ENCODE peak calls at places on chromosomes 7 and 10, in nine cellular contexts. One of them, this sample, is unnamed.

GRCh38 chr10:6722616-6723004 is 142.5 kb upstream of the PRKCQ start:
- DNase-seq in choroid plexus epithelial cell: peak
- DNase-seq in hypothalamus: no peak
- DNase-seq in SW480: no peak
- DNase-seq in stimulated activated CD4-positive, alpha-beta T cell treated with anti-CD3 and anti-CD28 coated beads, Interleukin-1b, Interleukin-23, amount 100 ng/mL, for 24 hours: no peak
- DNase-seq in mesenchymal stem cell: peak
- DNase-seq in NCI-H1092: no peak
- DNase-seq in fibroblast of the aortic adventitia: peak
- DNase-seq in smooth muscle cell of the brain vasculature: peak
- DNase-seq in this sample: peak

GRCh38 chr7:30330134-30331111 is 46.0 kb downstream of the ZNRF2 start:
- DNase-seq in stimulated activated CD4-positive, alpha-beta T cell treated with anti-CD3 and anti-CD28 coated beads, Interleukin-1b, Interleukin-23, amount 100 ng/mL, for 24 hours: no peak
- DNase-seq in NCI-H1092: no peak
- DNase-seq in smooth muscle cell of the brain vasculature: no peak
- DNase-seq in choroid plexus epithelial cell: no peak
- DNase-seq in fibroblast of the aortic adventitia: no peak
- DNase-seq in mesenchymal stem cell: no peak
- DNase-seq in SW480: peak
- DNase-seq in hypothalamus: no peak
- DNase-seq in this sample: peak

GRCh38 chr10:47378606-47379444 is 5.3 kb downstream of the ZNF488 start:
- DNase-seq in hypothalamus: no peak
- DNase-seq in smooth muscle cell of the brain vasculature: no peak
- DNase-seq in mesenchymal stem cell: no peak
- DNase-seq in SW480: no peak
- DNase-seq in NCI-H1092: no peak
- DNase-seq in fibroblast of the aortic adventitia: no peak
- DNase-seq in choroid plexus epithelial cell: no peak
- DNase-seq in stimulated activated CD4-positive, alpha-beta T cell treated with anti-CD3 and anti-CD28 coated beads, Interleukin-1b, Interleukin-23, amount 100 ng/mL, for 24 hours: no peak
- DNase-seq in this sample: no peak

GRCh38 chr10:68327889-68328786 is 3.7 kb upstream of the HNRNPH3 start:
- DNase-seq in NCI-H1092: no peak
- DNase-seq in SW480: peak
- DNase-seq in mesenchymal stem cell: peak
- DNase-seq in fibroblast of the aortic adventitia: peak
- DNase-seq in stimulated activated CD4-positive, alpha-beta T cell treated with anti-CD3 and anti-CD28 coated beads, Interleukin-1b, Interleukin-23, amount 100 ng/mL, for 24 hours: no peak
- DNase-seq in smooth muscle cell of the brain vasculature: no peak
- DNase-seq in hypothalamus: no peak
- DNase-seq in choroid plexus epithelial cell: peak
- DNase-seq in this sample: peak

GRCh38 chr7:84524714-84525694 is 330.4 kb upstream of the SEMA3A start:
- DNase-seq in mesenchymal stem cell: peak
- DNase-seq in stimulated activated CD4-positive, alpha-beta T cell treated with anti-CD3 and anti-CD28 coated beads, Interleukin-1b, Interleukin-23, amount 100 ng/mL, for 24 hours: no peak
- DNase-seq in fibroblast of the aortic adventitia: peak
- DNase-seq in SW480: no peak
- DNase-seq in NCI-H1092: no peak
- DNase-seq in hypothalamus: no peak
- DNase-seq in choroid plexus epithelial cell: peak
- DNase-seq in smooth muscle cell of the brain vasculature: no peak
- DNase-seq in this sample: peak

GRCh38 chr7:156027821-156028220 is 215.6 kb upstream of the SHH start:
- DNase-seq in mesenchymal stem cell: no peak
- DNase-seq in fibroblast of the aortic adventitia: no peak
- DNase-seq in NCI-H1092: no peak
- DNase-seq in stimulated activated CD4-positive, alpha-beta T cell treated with anti-CD3 and anti-CD28 coated beads, Interleukin-1b, Interleukin-23, amount 100 ng/mL, for 24 hours: no peak
- DNase-seq in SW480: no peak
- DNase-seq in choroid plexus epithelial cell: no peak
- DNase-seq in smooth muscle cell of the brain vasculature: no peak
- DNase-seq in hypothalamus: no peak
- DNase-seq in this sample: no peak

GRCh38 chr7:164882-165660 is 27.3 kb upstream of the FAM20C start:
- DNase-seq in mesenchymal stem cell: no peak
- DNase-seq in smooth muscle cell of the brain vasculature: no peak
- DNase-seq in stimulated activated CD4-positive, alpha-beta T cell treated with anti-CD3 and anti-CD28 coated beads, Interleukin-1b, Interleukin-23, amount 100 ng/mL, for 24 hours: no peak
- DNase-seq in fibroblast of the aortic adventitia: no peak
- DNase-seq in SW480: no peak
- DNase-seq in NCI-H1092: no peak
- DNase-seq in choroid plexus epithelial cell: no peak
- DNase-seq in hypothalamus: peak
- DNase-seq in this sample: no peak

GRCh38 chr7:23277359-23277989 is 21.7 kb upstream of the MALSU1 start:
- DNase-seq in stimulated activated CD4-positive, alpha-beta T cell treated with anti-CD3 and anti-CD28 coated beads, Interleukin-1b, Interleukin-23, amount 100 ng/mL, for 24 hours: no peak
- DNase-seq in choroid plexus epithelial cell: peak
- DNase-seq in hypothalamus: no peak
- DNase-seq in mesenchymal stem cell: peak
- DNase-seq in SW480: peak
- DNase-seq in smooth muscle cell of the brain vasculature: no peak
- DNase-seq in NCI-H1092: peak
- DNase-seq in fibroblast of the aortic adventitia: peak
- DNase-seq in this sample: peak

GRCh38 chr7:150685219-150686029 is at the start of gene GIMAP2:
- DNase-seq in SW480: peak
- DNase-seq in choroid plexus epithelial cell: peak
- DNase-seq in NCI-H1092: no peak
- DNase-seq in fibroblast of the aortic adventitia: no peak
- DNase-seq in hypothalamus: no peak
- DNase-seq in stimulated activated CD4-positive, alpha-beta T cell treated with anti-CD3 and anti-CD28 coated beads, Interleukin-1b, Interleukin-23, amount 100 ng/mL, for 24 hours: no peak
- DNase-seq in smooth muscle cell of the brain vasculature: no peak
- DNase-seq in mesenchymal stem cell: no peak
- DNase-seq in this sample: no peak

GRCh38 chr10:102140218-102140617 is 7.4 kb downstream of the PPRC1 start:
- DNase-seq in NCI-H1092: no peak
- DNase-seq in smooth muscle cell of the brain vasculature: no peak
- DNase-seq in stimulated activated CD4-positive, alpha-beta T cell treated with anti-CD3 and anti-CD28 coated beads, Interleukin-1b, Interleukin-23, amount 100 ng/mL, for 24 hours: no peak
- DNase-seq in SW480: no peak
- DNase-seq in choroid plexus epithelial cell: no peak
- DNase-seq in hypothalamus: no peak
- DNase-seq in fibroblast of the aortic adventitia: no peak
- DNase-seq in mesenchymal stem cell: no peak
- DNase-seq in this sample: no peak

GRCh38 chr10:133116455-133116854 is 28.7 kb downstream of the ADGRA1 start:
- DNase-seq in hypothalamus: no peak
- DNase-seq in SW480: no peak
- DNase-seq in fibroblast of the aortic adventitia: no peak
- DNase-seq in stimulated activated CD4-positive, alpha-beta T cell treated with anti-CD3 and anti-CD28 coated beads, Interleukin-1b, Interleukin-23, amount 100 ng/mL, for 24 hours: no peak
- DNase-seq in choroid plexus epithelial cell: no peak
- DNase-seq in mesenchymal stem cell: no peak
- DNase-seq in smooth muscle cell of the brain vasculature: no peak
- DNase-seq in NCI-H1092: no peak
- DNase-seq in this sample: no peak

GRCh38 chr10:78341953-78342614 is 308.4 kb downstream of the RPS24 start:
- DNase-seq in hypothalamus: no peak
- DNase-seq in choroid plexus epithelial cell: no peak
- DNase-seq in fibroblast of the aortic adventitia: no peak
- DNase-seq in smooth muscle cell of the brain vasculature: no peak
- DNase-seq in stimulated activated CD4-positive, alpha-beta T cell treated with anti-CD3 and anti-CD28 coated beads, Interleukin-1b, Interleukin-23, amount 100 ng/mL, for 24 hours: no peak
- DNase-seq in SW480: no peak
- DNase-seq in mesenchymal stem cell: no peak
- DNase-seq in NCI-H1092: no peak
- DNase-seq in this sample: no peak

GRCh38 chr7:53996856-53997255 is 545.3 kb upstream of the VSTM2A start:
- DNase-seq in NCI-H1092: no peak
- DNase-seq in hypothalamus: no peak
- DNase-seq in mesenchymal stem cell: no peak
- DNase-seq in choroid plexus epithelial cell: no peak
- DNase-seq in stimulated activated CD4-positive, alpha-beta T cell treated with anti-CD3 and anti-CD28 coated beads, Interleukin-1b, Interleukin-23, amount 100 ng/mL, for 24 hours: no peak
- DNase-seq in fibroblast of the aortic adventitia: no peak
- DNase-seq in SW480: no peak
- DNase-seq in smooth muscle cell of the brain vasculature: no peak
- DNase-seq in this sample: no peak

GRCh38 chr10:66983482-66983818 is 57.6 kb downstream of the LRRTM3 start:
- DNase-seq in mesenchymal stem cell: no peak
- DNase-seq in choroid plexus epithelial cell: no peak
- DNase-seq in SW480: no peak
- DNase-seq in NCI-H1092: no peak
- DNase-seq in smooth muscle cell of the brain vasculature: no peak
- DNase-seq in fibroblast of the aortic adventitia: no peak
- DNase-seq in hypothalamus: no peak
- DNase-seq in stimulated activated CD4-positive, alpha-beta T cell treated with anti-CD3 and anti-CD28 coated beads, Interleukin-1b, Interleukin-23, amount 100 ng/mL, for 24 hours: no peak
- DNase-seq in this sample: no peak

GRCh38 chr7:122412441-122412840 is 107.9 kb upstream of the FEZF1 start:
- DNase-seq in choroid plexus epithelial cell: peak
- DNase-seq in NCI-H1092: no peak
- DNase-seq in smooth muscle cell of the brain vasculature: no peak
- DNase-seq in stimulated activated CD4-positive, alpha-beta T cell treated with anti-CD3 and anti-CD28 coated beads, Interleukin-1b, Interleukin-23, amount 100 ng/mL, for 24 hours: no peak
- DNase-seq in hypothalamus: no peak
- DNase-seq in SW480: no peak
- DNase-seq in fibroblast of the aortic adventitia: peak
- DNase-seq in mesenchymal stem cell: no peak
- DNase-seq in this sample: peak

GRCh38 chr7:46179211-46179610 is 258.1 kb upstream of the IGFBP3 start:
- DNase-seq in SW480: no peak
- DNase-seq in stimulated activated CD4-positive, alpha-beta T cell treated with anti-CD3 and anti-CD28 coated beads, Interleukin-1b, Interleukin-23, amount 100 ng/mL, for 24 hours: no peak
- DNase-seq in choroid plexus epithelial cell: no peak
- DNase-seq in fibroblast of the aortic adventitia: no peak
- DNase-seq in smooth muscle cell of the brain vasculature: no peak
- DNase-seq in NCI-H1092: no peak
- DNase-seq in hypothalamus: no peak
- DNase-seq in mesenchymal stem cell: peak
- DNase-seq in this sample: no peak

GRCh38 chr10:77494789-77495541 is 142.6 kb downstream of the KCNMA1 start:
- DNase-seq in smooth muscle cell of the brain vasculature: no peak
- DNase-seq in fibroblast of the aortic adventitia: no peak
- DNase-seq in choroid plexus epithelial cell: no peak
- DNase-seq in NCI-H1092: no peak
- DNase-seq in SW480: no peak
- DNase-seq in mesenchymal stem cell: no peak
- DNase-seq in hypothalamus: no peak
- DNase-seq in stimulated activated CD4-positive, alpha-beta T cell treated with anti-CD3 and anti-CD28 coated beads, Interleukin-1b, Interleukin-23, amount 100 ng/mL, for 24 hours: no peak
- DNase-seq in this sample: no peak

GRCh38 chr10:15601819-15602218 is 117.9 kb downstream of the ITGA8 start:
- DNase-seq in NCI-H1092: no peak
- DNase-seq in choroid plexus epithelial cell: no peak
- DNase-seq in hypothalamus: no peak
- DNase-seq in stimulated activated CD4-positive, alpha-beta T cell treated with anti-CD3 and anti-CD28 coated beads, Interleukin-1b, Interleukin-23, amount 100 ng/mL, for 24 hours: no peak
- DNase-seq in fibroblast of the aortic adventitia: no peak
- DNase-seq in SW480: no peak
- DNase-seq in mesenchymal stem cell: no peak
- DNase-seq in smooth muscle cell of the brain vasculature: no peak
- DNase-seq in this sample: no peak

GRCh38 chr7:82050134-82050533 is 280.3 kb upstream of the HGF start:
- DNase-seq in NCI-H1092: no peak
- DNase-seq in SW480: peak
- DNase-seq in choroid plexus epithelial cell: peak
- DNase-seq in stimulated activated CD4-positive, alpha-beta T cell treated with anti-CD3 and anti-CD28 coated beads, Interleukin-1b, Interleukin-23, amount 100 ng/mL, for 24 hours: no peak
- DNase-seq in hypothalamus: no peak
- DNase-seq in mesenchymal stem cell: peak
- DNase-seq in smooth muscle cell of the brain vasculature: peak
- DNase-seq in fibroblast of the aortic adventitia: peak
- DNase-seq in this sample: peak

GRCh38 chr10:3936422-3937040 is 151.5 kb upstream of the KLF6 start:
- DNase-seq in stimulated activated CD4-positive, alpha-beta T cell treated with anti-CD3 and anti-CD28 coated beads, Interleukin-1b, Interleukin-23, amount 100 ng/mL, for 24 hours: no peak
- DNase-seq in NCI-H1092: no peak
- DNase-seq in choroid plexus epithelial cell: no peak
- DNase-seq in SW480: no peak
- DNase-seq in smooth muscle cell of the brain vasculature: no peak
- DNase-seq in hypothalamus: no peak
- DNase-seq in fibroblast of the aortic adventitia: no peak
- DNase-seq in mesenchymal stem cell: no peak
- DNase-seq in this sample: no peak

GRCh38 chr10:53108317-53108934 is 335.8 kb upstream of the MBL2 start:
- DNase-seq in NCI-H1092: no peak
- DNase-seq in mesenchymal stem cell: no peak
- DNase-seq in hypothalamus: no peak
- DNase-seq in stimulated activated CD4-positive, alpha-beta T cell treated with anti-CD3 and anti-CD28 coated beads, Interleukin-1b, Interleukin-23, amount 100 ng/mL, for 24 hours: no peak
- DNase-seq in choroid plexus epithelial cell: peak
- DNase-seq in smooth muscle cell of the brain vasculature: no peak
- DNase-seq in fibroblast of the aortic adventitia: no peak
- DNase-seq in SW480: no peak
- DNase-seq in this sample: no peak

GRCh38 chr7:126370038-126370668 is 882.6 kb downstream of the GRM8 start:
- DNase-seq in mesenchymal stem cell: no peak
- DNase-seq in fibroblast of the aortic adventitia: no peak
- DNase-seq in SW480: no peak
- DNase-seq in stimulated activated CD4-positive, alpha-beta T cell treated with anti-CD3 and anti-CD28 coated beads, Interleukin-1b, Interleukin-23, amount 100 ng/mL, for 24 hours: no peak
- DNase-seq in smooth muscle cell of the brain vasculature: no peak
- DNase-seq in hypothalamus: no peak
- DNase-seq in choroid plexus epithelial cell: peak
- DNase-seq in NCI-H1092: no peak
- DNase-seq in this sample: no peak

GRCh38 chr10:92436611-92437010 is 137.3 kb downstream of the IDE start:
- DNase-seq in SW480: no peak
- DNase-seq in NCI-H1092: no peak
- DNase-seq in mesenchymal stem cell: no peak
- DNase-seq in hypothalamus: no peak
- DNase-seq in fibroblast of the aortic adventitia: no peak
- DNase-seq in smooth muscle cell of the brain vasculature: no peak
- DNase-seq in choroid plexus epithelial cell: no peak
- DNase-seq in stimulated activated CD4-positive, alpha-beta T cell treated with anti-CD3 and anti-CD28 coated beads, Interleukin-1b, Interleukin-23, amount 100 ng/mL, for 24 hours: no peak
- DNase-seq in this sample: no peak

GRCh38 chr10:100186253-100186780 is 488 bp upstream of the ERLIN1 start:
- DNase-seq in smooth muscle cell of the brain vasculature: peak
- DNase-seq in NCI-H1092: no peak
- DNase-seq in stimulated activated CD4-positive, alpha-beta T cell treated with anti-CD3 and anti-CD28 coated beads, Interleukin-1b, Interleukin-23, amount 100 ng/mL, for 24 hours: no peak
- DNase-seq in mesenchymal stem cell: no peak
- DNase-seq in hypothalamus: no peak
- DNase-seq in fibroblast of the aortic adventitia: peak
- DNase-seq in SW480: peak
- DNase-seq in choroid plexus epithelial cell: peak
- DNase-seq in this sample: peak

GRCh38 chr7:99619571-99620130 is 2.9 kb downstream of the ZSCAN25 start:
- DNase-seq in stimulated activated CD4-positive, alpha-beta T cell treated with anti-CD3 and anti-CD28 coated beads, Interleukin-1b, Interleukin-23, amount 100 ng/mL, for 24 hours: no peak
- DNase-seq in hypothalamus: no peak
- DNase-seq in smooth muscle cell of the brain vasculature: no peak
- DNase-seq in mesenchymal stem cell: no peak
- DNase-seq in fibroblast of the aortic adventitia: no peak
- DNase-seq in choroid plexus epithelial cell: no peak
- DNase-seq in NCI-H1092: no peak
- DNase-seq in SW480: no peak
- DNase-seq in this sample: no peak

GRCh38 chr10:13348216-13349017 is at the start of gene SEPHS1:
- DNase-seq in hypothalamus: peak
- DNase-seq in choroid plexus epithelial cell: peak
- DNase-seq in smooth muscle cell of the brain vasculature: no peak
- DNase-seq in stimulated activated CD4-positive, alpha-beta T cell treated with anti-CD3 and anti-CD28 coated beads, Interleukin-1b, Interleukin-23, amount 100 ng/mL, for 24 hours: peak
- DNase-seq in NCI-H1092: peak
- DNase-seq in fibroblast of the aortic adventitia: peak
- DNase-seq in mesenchymal stem cell: peak
- DNase-seq in SW480: peak
- DNase-seq in this sample: peak

GRCh38 chr7:117086788-117087187 is 133.5 kb downstream of the ST7 start:
- DNase-seq in SW480: no peak
- DNase-seq in hypothalamus: no peak
- DNase-seq in stimulated activated CD4-positive, alpha-beta T cell treated with anti-CD3 and anti-CD28 coated beads, Interleukin-1b, Interleukin-23, amount 100 ng/mL, for 24 hours: no peak
- DNase-seq in NCI-H1092: no peak
- DNase-seq in choroid plexus epithelial cell: peak
- DNase-seq in fibroblast of the aortic adventitia: peak
- DNase-seq in smooth muscle cell of the brain vasculature: no peak
- DNase-seq in mesenchymal stem cell: peak
- DNase-seq in this sample: no peak

GRCh38 chr7:81515009-81515408 is 254.8 kb downstream of the HGF start:
- DNase-seq in fibroblast of the aortic adventitia: peak
- DNase-seq in smooth muscle cell of the brain vasculature: no peak
- DNase-seq in choroid plexus epithelial cell: peak
- DNase-seq in NCI-H1092: no peak
- DNase-seq in stimulated activated CD4-positive, alpha-beta T cell treated with anti-CD3 and anti-CD28 coated beads, Interleukin-1b, Interleukin-23, amount 100 ng/mL, for 24 hours: no peak
- DNase-seq in mesenchymal stem cell: peak
- DNase-seq in SW480: no peak
- DNase-seq in hypothalamus: no peak
- DNase-seq in this sample: peak

GRCh38 chr10:71342850-71343773 is 24.1 kb downstream of the SLC29A3 start:
- DNase-seq in stimulated activated CD4-positive, alpha-beta T cell treated with anti-CD3 and anti-CD28 coated beads, Interleukin-1b, Interleukin-23, amount 100 ng/mL, for 24 hours: no peak
- DNase-seq in choroid plexus epithelial cell: peak
- DNase-seq in SW480: no peak
- DNase-seq in fibroblast of the aortic adventitia: peak
- DNase-seq in smooth muscle cell of the brain vasculature: no peak
- DNase-seq in NCI-H1092: no peak
- DNase-seq in hypothalamus: no peak
- DNase-seq in mesenchymal stem cell: peak
- DNase-seq in this sample: peak

GRCh38 chr10:95415631-95416031 is 124.8 kb upstream of the PDLIM1 start:
- DNase-seq in NCI-H1092: no peak
- DNase-seq in fibroblast of the aortic adventitia: no peak
- DNase-seq in smooth muscle cell of the brain vasculature: no peak
- DNase-seq in stimulated activated CD4-positive, alpha-beta T cell treated with anti-CD3 and anti-CD28 coated beads, Interleukin-1b, Interleukin-23, amount 100 ng/mL, for 24 hours: no peak
- DNase-seq in mesenchymal stem cell: no peak
- DNase-seq in SW480: no peak
- DNase-seq in choroid plexus epithelial cell: no peak
- DNase-seq in hypothalamus: no peak
- DNase-seq in this sample: no peak

GRCh38 chr10:100567826-100568225 is 32.1 kb downstream of the HIF1AN start:
- DNase-seq in choroid plexus epithelial cell: no peak
- DNase-seq in hypothalamus: no peak
- DNase-seq in NCI-H1092: no peak
- DNase-seq in stimulated activated CD4-positive, alpha-beta T cell treated with anti-CD3 and anti-CD28 coated beads, Interleukin-1b, Interleukin-23, amount 100 ng/mL, for 24 hours: no peak
- DNase-seq in mesenchymal stem cell: no peak
- DNase-seq in smooth muscle cell of the brain vasculature: no peak
- DNase-seq in fibroblast of the aortic adventitia: no peak
- DNase-seq in SW480: no peak
- DNase-seq in this sample: no peak